ENCODE peak calls at places on chromosome 6, in four cellular contexts. One of them, this sample, is unnamed.

GRCh38 chr6:144990768-144991167 is 705.6 kb downstream of the UTRN start:
- DNase-seq in mesenchymal stem cell: no peak
- DNase-seq in H9: no peak
- DNase-seq in IMR-90: no peak
- DNase-seq in this sample: no peak

GRCh38 chr6:111921108-111921507 is 47.9 kb upstream of the FYN start:
- DNase-seq in IMR-90: no peak
- DNase-seq in H9: peak; percentile 55
- DNase-seq in mesenchymal stem cell: no peak
- DNase-seq in this sample: no peak

GRCh38 chr6:16318538-16318937 is 80.2 kb downstream of the GMPR start:
- DNase-seq in H9: no peak
- DNase-seq in mesenchymal stem cell: peak; percentile 87
- DNase-seq in IMR-90: peak; percentile 90
- DNase-seq in this sample: no peak

GRCh38 chr6:121698617-121699016 is 263.2 kb downstream of the GJA1 start:
- DNase-seq in mesenchymal stem cell: no peak
- DNase-seq in IMR-90: no peak
- DNase-seq in H9: no peak
- DNase-seq in this sample: no peak

GRCh38 chr6:131231886-131232285 is 96.6 kb downstream of the AKAP7 start:
- DNase-seq in H9: no peak
- DNase-seq in mesenchymal stem cell: no peak
- DNase-seq in IMR-90: no peak
- DNase-seq in this sample: no peak

GRCh38 chr6:37324131-37325033 is 29.4 kb upstream of the RNF8 start:
- DNase-seq in H9: no peak
- DNase-seq in IMR-90: peak; percentile 70
- DNase-seq in mesenchymal stem cell: peak; percentile 47
- DNase-seq in this sample: no peak

GRCh38 chr6:147421903-147422302 is 86.6 kb upstream of the SAMD5 start:
- DNase-seq in H9: no peak
- DNase-seq in IMR-90: no peak
- DNase-seq in mesenchymal stem cell: no peak
- DNase-seq in this sample: no peak

GRCh38 chr6:45156075-45156474 is 172.1 kb upstream of the RUNX2 start:
- DNase-seq in mesenchymal stem cell: no peak
- DNase-seq in IMR-90: no peak
- DNase-seq in H9: no peak
- DNase-seq in this sample: peak; percentile 42

GRCh38 chr6:21033575-21034026 is 499.3 kb downstream of the CDKAL1 start:
- DNase-seq in IMR-90: peak; percentile 85
- DNase-seq in H9: no peak
- DNase-seq in mesenchymal stem cell: peak; percentile 39
- DNase-seq in this sample: peak; percentile 83

GRCh38 chr6:12962995-12963394 is 246.4 kb downstream of the PHACTR1 start:
- DNase-seq in H9: no peak
- DNase-seq in IMR-90: no peak
- DNase-seq in mesenchymal stem cell: no peak
- DNase-seq in this sample: no peak

GRCh38 chr6:110140650-110141049 is 38.8 kb downstream of the WASF1 start:
- DNase-seq in mesenchymal stem cell: peak; percentile 45
- DNase-seq in H9: no peak
- DNase-seq in IMR-90: peak; percentile 75
- DNase-seq in this sample: peak; percentile 1

GRCh38 chr6:158703121-158703839 is 53.4 kb downstream of the SYTL3 start:
- DNase-seq in mesenchymal stem cell: no peak
- DNase-seq in H9: no peak
- DNase-seq in IMR-90: no peak
- DNase-seq in this sample: no peak
- H3K14ac ChIP-seq in mesenchymal stem cell: no peak overlapping the region
- H3K14ac ChIP-seq in H9: no peak overlapping the region
- H3K14ac ChIP-seq in IMR-90: no peak overlapping the region
- H3K14ac ChIP-seq in this sample: peak overlapping the region; percentile 58

DNA sequence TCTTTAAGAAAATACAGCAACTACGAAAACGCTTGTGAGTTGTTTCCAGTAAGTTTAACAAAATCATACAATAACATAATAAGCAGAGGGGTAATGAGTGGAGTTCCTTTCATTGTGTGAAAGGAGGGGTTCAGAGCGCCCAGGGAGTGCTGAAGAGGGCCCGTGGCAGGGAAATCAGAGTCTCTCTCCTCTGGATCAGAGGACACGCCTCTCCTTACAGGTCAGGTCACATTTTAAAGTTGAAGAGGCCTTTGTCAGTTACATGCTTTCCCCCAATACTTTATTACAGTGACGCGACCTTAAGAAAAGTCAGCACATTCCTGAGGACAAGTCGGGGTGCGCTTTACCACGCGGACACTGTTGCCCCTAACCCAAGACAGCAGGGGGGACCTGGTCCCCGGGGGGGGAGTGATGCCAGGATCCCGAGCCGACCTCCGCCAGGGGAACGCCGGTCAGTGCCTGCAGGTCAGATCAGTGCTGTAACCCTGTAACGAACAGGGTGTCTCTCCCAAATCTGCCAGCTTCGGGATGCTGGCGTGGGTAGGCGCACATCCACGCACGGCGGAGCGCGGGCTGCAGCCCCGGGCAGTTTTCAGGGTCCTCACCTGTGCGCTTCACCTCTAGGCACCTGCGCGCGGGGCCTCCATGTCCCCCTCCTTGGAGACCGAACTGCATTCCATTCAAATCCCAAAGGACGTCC is 848 bp downstream of the DACT2 start:
- DNase-seq in IMR-90: no peak
- DNase-seq in mesenchymal stem cell: no peak
- DNase-seq in H9: no peak
- DNase-seq in this sample: no peak
- H3K14ac ChIP-seq in IMR-90: no peak overlapping the region
- H3K14ac ChIP-seq in mesenchymal stem cell: no peak overlapping the region
- H3K14ac ChIP-seq in H9: no peak overlapping the region
- H3K14ac ChIP-seq in this sample: peak overlapping the region; percentile 3

DNA sequence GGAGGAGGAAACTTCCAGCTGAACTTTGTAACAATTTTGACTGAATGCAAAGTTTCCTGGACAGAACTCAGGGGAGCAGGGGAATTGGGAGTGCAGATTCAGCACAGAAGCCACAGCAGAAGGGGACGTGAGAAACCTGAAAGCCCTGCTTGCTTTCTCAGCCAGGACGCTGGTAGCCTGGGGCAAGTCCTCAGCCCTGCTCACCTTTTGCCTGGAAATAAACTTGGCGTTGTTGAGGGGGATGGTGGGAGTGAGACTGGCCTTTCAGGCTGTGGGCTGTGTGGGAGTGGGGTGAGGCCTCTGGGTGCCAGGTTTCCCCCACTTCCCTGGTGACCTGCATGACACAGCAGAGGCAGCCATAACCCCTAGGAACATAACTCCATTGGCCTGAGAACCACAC is 238.1 kb upstream of the HS3ST5 start:
- DNase-seq in IMR-90: no peak
- DNase-seq in H9: no peak
- DNase-seq in mesenchymal stem cell: no peak
- DNase-seq in this sample: peak; percentile 30
- H3K14ac ChIP-seq in IMR-90: no peak overlapping the region
- H3K14ac ChIP-seq in H9: no peak overlapping the region
- H3K14ac ChIP-seq in mesenchymal stem cell: no peak overlapping the region
- H3K14ac ChIP-seq in this sample: no peak overlapping the region

GRCh38 chr6:168418151-168418551 is 22.8 kb upstream of the SMOC2 start:
- DNase-seq in H9: no peak
- DNase-seq in mesenchymal stem cell: no peak
- DNase-seq in IMR-90: no peak
- DNase-seq in this sample: no peak

GRCh38 chr6:168420084-168420483 is 20.9 kb upstream of the SMOC2 start:
- DNase-seq in H9: no peak
- DNase-seq in IMR-90: no peak
- DNase-seq in mesenchymal stem cell: no peak
- DNase-seq in this sample: no peak

GRCh38 chr6:168420706-168421105 is 20.3 kb upstream of the SMOC2 start:
- DNase-seq in mesenchymal stem cell: no peak
- DNase-seq in IMR-90: no peak
- DNase-seq in H9: no peak
- DNase-seq in this sample: no peak

GRCh38 chr6:168418631-168419250 is 22.2 kb upstream of the SMOC2 start:
- DNase-seq in IMR-90: no peak
- DNase-seq in H9: no peak
- DNase-seq in mesenchymal stem cell: no peak
- DNase-seq in this sample: no peak

GRCh38 chr6:168419569-168419968 is 21.4 kb upstream of the SMOC2 start:
- DNase-seq in mesenchymal stem cell: no peak
- DNase-seq in H9: no peak
- DNase-seq in IMR-90: no peak
- DNase-seq in this sample: no peak
- H3K14ac ChIP-seq in mesenchymal stem cell: no peak overlapping the region
- H3K14ac ChIP-seq in H9: no peak overlapping the region
- H3K14ac ChIP-seq in IMR-90: no peak overlapping the region
- H3K14ac ChIP-seq in this sample: no peak overlapping the region

GRCh38 chr6:140285471-140285870 is 911.0 kb upstream of the CITED2 start:
- DNase-seq in mesenchymal stem cell: peak; percentile 14
- DNase-seq in IMR-90: no peak
- DNase-seq in H9: no peak
- DNase-seq in this sample: no peak
- H3K14ac ChIP-seq in mesenchymal stem cell: no peak overlapping the region
- H3K14ac ChIP-seq in IMR-90: peak overlapping the region; percentile 55
- H3K14ac ChIP-seq in H9: no peak overlapping the region
- H3K14ac ChIP-seq in this sample: no peak overlapping the region